ENCODE peak calls at places on chromosomes 2 and 18, in six cellular contexts. S is CD4-positive, alpha-beta memory T cell; E is tibial artery; N is fibroblast of lung; B is A549; U is AG04450. D is an unnamed sample.

GRCh38 chr2:233036162-233036838 is 3.8 kb downstream of the NEU2 start:
- DNase-seq in B (no peak), E (no peak), U (no peak), S (no peak), N (no peak), D (no peak)

GRCh38 chr2:73892631-73893329 is at the start of gene ACTG2:
- DNase-seq in E (peak; percentile 89), U (peak; percentile 84), N (peak; percentile 93), S (no peak), B (no peak), D (no peak)

GRCh38 chr18:77068890-77069312 is 63.7 kb downstream of the MBP start:
- DNase-seq in E (no peak), S (no peak), N (peak; percentile 54), B (no peak), U (no peak), D (no peak)

GRCh38 chr2:192828175-192828574 is 633.4 kb upstream of the TMEFF2 start:
- DNase-seq in B (no peak), U (no peak), E (no peak), S (no peak), N (no peak), D (no peak)

GRCh38 chr2:218961651-218962570 is 2.4 kb downstream of the CDK5R2 start:
- DNase-seq in B (no peak), N (no peak), U (no peak), E (no peak), S (no peak), D (no peak)

GRCh38 chr2:197205590-197206215 is 104.9 kb downstream of the ANKRD44 start:
- DNase-seq in N (no peak), U (no peak), E (no peak), B (no peak), S (peak; percentile 90), D (peak; percentile 90)

GRCh38 chr2:160670618-160671017 is 177.0 kb upstream of the RBMS1 start:
- DNase-seq in S (no peak), N (no peak), U (no peak), B (no peak), E (no peak), D (no peak)

GRCh38 chr2:20962939-20963543 is 80.8 kb downstream of the APOB start:
- DNase-seq in E (peak; percentile 79), B (peak; percentile 67), N (peak; percentile 63), S (peak; percentile 54), U (peak; percentile 3), D (peak; percentile 41)

GRCh38 chr2:169109502-169110409 is 40.4 kb downstream of the DHRS9 start:
- DNase-seq in E (peak; percentile 71), B (peak; percentile 74), S (peak; percentile 66), U (peak; percentile 24), N (peak; percentile 82), D (peak; percentile 65)

GRCh38 chr2:231640646-231641111 is 48.0 kb downstream of the TEX44 start:
- DNase-seq in S (no peak), B (peak; percentile 82), N (no peak), E (peak; percentile 86), U (no peak), D (no peak)

GRCh38 chr18:3015851-3016250 is 2.9 kb upstream of the LPIN2 start:
- DNase-seq in E (no peak), S (no peak), U (no peak), N (no peak), B (no peak), D (no peak)

GRCh38 chr2:72145658-72146329 is 1.9 kb downstream of the CYP26B1 start:
- DNase-seq in N (no peak), E (peak; percentile 57), U (no peak), S (no peak), B (no peak), D (no peak)

GRCh38 chr2:107036293-107036692 is 150.3 kb upstream of the ST6GAL2 start:
- DNase-seq in E (no peak), N (no peak), B (no peak), S (no peak), U (no peak), D (no peak)

GRCh38 chr2:13821255-13821880 is 811.1 kb upstream of the LRATD1 start:
- DNase-seq in S (no peak), U (peak; percentile 24), B (no peak), N (peak; percentile 77), E (no peak), D (no peak)

GRCh38 chr2:127097471-127097765 is 9.5 kb downstream of the BIN1 start:
- DNase-seq in B (no peak), U (no peak), E (no peak), S (no peak), N (no peak), D (no peak)

GRCh38 chr18:31825772-31826171 is 65.1 kb upstream of the SLC25A52 start:
- DNase-seq in E (no peak), S (no peak), U (no peak), N (no peak), B (no peak), D (no peak)

GRCh38 chr2:127080941-127081769 is 25.8 kb downstream of the BIN1 start:
- DNase-seq in N (peak; percentile 68), E (no peak), B (no peak), U (no peak), S (peak; percentile 63), D (peak; percentile 63)

GRCh38 chr18:72871091-72871490 is 3.3 kb upstream of the NETO1 start:
- DNase-seq in E (no peak), U (no peak), B (no peak), S (no peak), N (peak; percentile 12), D (no peak)

GRCh38 chr18:79396431-79397287 is 929 bp downstream of the NFATC1 start:
- DNase-seq in B (peak; percentile 45), N (peak; percentile 31), E (peak; percentile 82), U (no peak), S (no peak), D (peak; percentile 40)

GRCh38 chr2:25316101-25316500 is 25.6 kb downstream of the DNMT3A start:
- DNase-seq in U (no peak), B (no peak), S (no peak), N (no peak), E (no peak), D (no peak)

GRCh38 chr2:16625201-16625729 is 40.4 kb downstream of the CYRIA start:
- DNase-seq in E (peak; percentile 73), U (no peak), B (no peak), S (no peak), N (no peak), D (no peak)

GRCh38 chr18:75226301-75226955 is 15.8 kb downstream of the TSHZ1 start:
- DNase-seq in B (no peak), U (no peak), N (peak; percentile 59), E (no peak), S (no peak), D (no peak)

GRCh38 chr2:183032200-183032794 is 6.0 kb downstream of the NCKAP1 start:
- DNase-seq in B (peak; percentile 29), U (no peak), N (peak; percentile 75), E (no peak), S (no peak), D (no peak)

GRCh38 chr18:31497711-31498449 is at the start of gene DSG2:
- DNase-seq in S (no peak), U (no peak), N (no peak), E (no peak), B (peak; percentile 63), D (peak; percentile 21)

GRCh38 chr2:10122500-10123280 is at the start of gene RRM2:
- DNase-seq in S (peak; percentile 85), N (peak; percentile 87), B (peak; percentile 97), E (peak; percentile 94), U (peak; percentile 51), D (peak; percentile 81)
- H3K27ac ChIP-seq in S (no peak within 1 kb of the TSS), N (peak within 1 kb of the TSS; percentile 93), B (peak within 1 kb of the TSS; percentile 95), E (no peak within 1 kb of the TSS), U (peak within 1 kb of the TSS; percentile 47), D (peak within 1 kb of the TSS; percentile 34)

DNA sequence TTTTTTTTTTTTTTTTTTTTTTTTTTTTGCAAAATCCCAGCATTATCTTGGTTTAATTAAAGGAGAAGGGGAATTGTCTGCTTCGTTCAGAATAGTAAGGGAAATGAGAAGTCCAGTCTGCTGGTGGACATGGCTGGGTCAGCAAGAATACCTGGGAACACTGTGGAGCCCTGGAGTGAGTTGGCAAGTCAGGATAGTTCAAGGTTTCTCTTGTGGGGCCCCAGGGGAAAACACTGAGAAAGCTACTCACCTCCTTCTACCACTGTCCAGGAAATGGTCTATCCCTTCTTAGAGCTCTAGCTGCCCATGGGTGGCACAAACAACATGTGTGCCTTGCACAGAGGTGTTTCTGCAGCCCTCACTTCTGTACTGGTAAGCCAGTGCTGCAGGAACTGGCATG is 169.1 kb upstream of the SIX2 start:
- DNase-seq in E (no peak), N (no peak), B (no peak), U (no peak), S (no peak), D (no peak)
- H3K27ac ChIP-seq in E (no peak overlapping the region), N (peak overlapping the region; percentile 17), B (peak overlapping the region; percentile 42), U (peak overlapping the region; percentile 80), S (no peak overlapping the region), D (no peak overlapping the region)

GRCh38 chr2:57437077-57437476 is 609.5 kb upstream of the VRK2 start:
- DNase-seq in S (no peak), U (no peak), E (no peak), B (no peak), N (no peak), D (no peak)
- H3K27ac ChIP-seq in S (no peak overlapping the region), U (no peak overlapping the region), E (no peak overlapping the region), B (no peak overlapping the region), N (no peak overlapping the region), D (no peak overlapping the region)

GRCh38 chr2:220227272-220227920 is 600.0 kb downstream of the SLC4A3 start:
- DNase-seq in B (no peak), S (no peak), E (no peak), N (peak; percentile 86), U (peak; percentile 6), D (no peak)

GRCh38 chr2:220224711-220225519 is 597.5 kb downstream of the SLC4A3 start:
- DNase-seq in U (peak; percentile 68), S (no peak), E (no peak), B (peak; percentile 80), N (peak; percentile 90), D (no peak)

GRCh38 chr2:220228310-220229006 is 601.0 kb downstream of the SLC4A3 start:
- DNase-seq in E (no peak), U (peak; percentile 96), N (peak; percentile 97), B (peak; percentile 97), S (no peak), D (no peak)

GRCh38 chr2:220226541-220226940 is 599.1 kb downstream of the SLC4A3 start:
- DNase-seq in N (no peak), E (no peak), U (no peak), B (no peak), S (no peak), D (no peak)

DNA sequence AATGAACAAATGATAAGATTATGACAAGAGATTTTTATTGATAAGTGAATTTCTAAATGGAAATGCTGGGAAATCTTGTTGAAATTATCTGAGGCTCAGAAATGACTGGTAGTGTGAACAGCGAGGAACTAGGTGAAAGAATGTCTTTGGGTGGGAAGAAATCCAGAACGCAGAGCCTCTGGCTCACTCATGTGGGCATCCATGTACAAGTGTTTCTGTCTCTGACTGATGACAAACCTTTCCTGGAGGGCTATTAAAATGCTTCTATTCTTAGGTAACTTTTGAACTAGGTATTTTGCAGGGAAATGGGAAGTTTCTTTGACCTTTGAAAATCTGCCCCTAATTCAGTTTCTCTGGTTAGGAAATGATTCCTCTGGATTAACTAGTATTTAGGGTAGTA is 598.6 kb downstream of the SLC4A3 start:
- DNase-seq in U (no peak), B (no peak), S (no peak), N (no peak), E (no peak), D (no peak)
- H3K27ac ChIP-seq in U (no peak overlapping the region), B (peak overlapping the region; percentile 80), S (no peak overlapping the region), N (no peak overlapping the region), E (no peak overlapping the region), D (no peak overlapping the region)

D was measured in naive thymus-derived CD4-positive, alpha-beta T cell.